ENCODE peak calls at places on chromosomes 4 and X, in seven cellular contexts. X, Q, G, Z, B, E and H are unnamed samples.

GRCh38 chr4:51960486-51960885 is 59.7 kb downstream of the LRRC66 start:
- DNase-seq in E (no peak), X (no peak), Z (no peak), G (peak), Q (no peak), B (no peak), H (no peak)

GRCh38 chr4:26108024-26108423 is 194.0 kb downstream of the SMIM20 start:
- DNase-seq in E (no peak), B (no peak), X (no peak), Q (no peak), Z (no peak), G (no peak), H (no peak)

GRCh38 chr4:142350886-142351285 is 495.2 kb downstream of the INPP4B start:
- DNase-seq in Q (no peak), X (no peak), Z (no peak), B (no peak), G (peak), E (no peak), H (no peak)

GRCh38 chrX:37348237-37349130 is 680 bp upstream of the PRRG1 start:
- DNase-seq in E (no peak), G (no peak), Z (no peak), X (no peak), Q (no peak), B (no peak), H (no peak)

GRCh38 chr4:169335331-169335730 is 64.6 kb upstream of the SH3RF1 start:
- DNase-seq in X (no peak), Z (no peak), G (no peak), B (no peak), Q (no peak), E (no peak), H (no peak)

GRCh38 chrX:120857240-120857639 is 18.4 kb downstream of the CT47B1 start:
- DNase-seq in Z (no peak), E (no peak), X (no peak), Q (no peak), G (no peak), B (no peak), H (no peak)

GRCh38 chr4:88104902-88105610 is 53.4 kb downstream of the ABCG2 start:
- DNase-seq in X (peak), E (no peak), G (no peak), Q (no peak), B (no peak), Z (no peak), H (no peak)

GRCh38 chrX:27740933-27741332 is 66.9 kb upstream of the MAGEB10 start:
- DNase-seq in G (no peak), Q (no peak), Z (no peak), X (no peak), E (no peak), B (no peak), H (no peak)

GRCh38 chr4:105674011-105674410 is 34.5 kb downstream of the INTS12 start:
- DNase-seq in B (no peak), X (no peak), E (no peak), Z (no peak), G (no peak), Q (no peak), H (no peak)

GRCh38 chr4:120773641-120774040 is 148.9 kb downstream of the PRDM5 start:
- DNase-seq in Z (no peak), B (no peak), X (no peak), G (no peak), Q (peak), E (no peak), H (no peak)

GRCh38 chrX:153445856-153446635 is at the start of gene TREX2:
- DNase-seq in Q (no peak), B (no peak), Z (no peak), E (no peak), X (no peak), G (no peak), H (no peak)

GRCh38 chrX:13649823-13650222 is 3.1 kb upstream of the TCEANC start:
- DNase-seq in B (peak), G (no peak), Z (no peak), Q (no peak), X (no peak), E (no peak), H (no peak)

GRCh38 chr4:127995776-127996175 is 30.6 kb downstream of the ABHD18 start:
- DNase-seq in X (no peak), Q (no peak), G (no peak), Z (no peak), B (no peak), E (no peak), H (no peak)

GRCh38 chr4:8662776-8663175 is 70.2 kb downstream of the CPZ start:
- DNase-seq in B (no peak), G (no peak), X (no peak), E (no peak), Q (no peak), Z (no peak), H (no peak)

GRCh38 chr4:164442167-164442566 is 311.8 kb upstream of the SMIM31 start:
- DNase-seq in Q (no peak), X (no peak), B (no peak), Z (no peak), G (no peak), E (no peak), H (no peak)

GRCh38 chr4:89486042-89486441 is 178.4 kb upstream of the GPRIN3 start:
- DNase-seq in X (no peak), E (no peak), Q (no peak), B (no peak), Z (no peak), G (no peak), H (no peak)

GRCh38 chrX:71492086-71493065 is 40.5 kb upstream of the OGT start:
- DNase-seq in E (peak), B (peak), X (no peak), Z (peak), G (peak), Q (peak), H (no peak)

GRCh38 chr4:69058410-69059059 is 37.7 kb upstream of the UGT2B7 start:
- DNase-seq in Q (no peak), Z (no peak), E (no peak), G (no peak), B (no peak), X (no peak), H (no peak)

GRCh38 chr4:90245837-90246236 is 118.6 kb downstream of the CCSER1 start:
- DNase-seq in G (no peak), E (no peak), Q (no peak), X (no peak), Z (no peak), B (no peak), H (no peak)

GRCh38 chrX:115949900-115950822 is 220.4 kb upstream of the AGTR2 start:
- DNase-seq in E (peak), B (no peak), Z (peak), X (no peak), G (peak), Q (no peak), H (no peak)

GRCh38 chr4:141711211-141711610 is 74.8 kb downstream of the IL15 start:
- DNase-seq in X (no peak), G (no peak), B (no peak), Z (no peak), Q (no peak), E (no peak), H (no peak)

GRCh38 chr4:151766691-151767090 is 5.9 kb upstream of the GATB start:
- DNase-seq in B (no peak), X (no peak), Z (no peak), G (peak), E (no peak), Q (no peak), H (no peak)

GRCh38 chrX:11393949-11394654 is 100.9 kb downstream of the AMELX start:
- DNase-seq in Q (no peak), Z (no peak), B (no peak), E (no peak), X (no peak), G (no peak), H (no peak)

GRCh38 chr4:123257563-123257962 is 139.0 kb upstream of the SPRY1 start:
- DNase-seq in E (no peak), Q (no peak), Z (no peak), X (no peak), G (no peak), B (no peak), H (no peak)

GRCh38 chr4:61231421-61231820 is 31.3 kb downstream of the ADGRL3 start:
- DNase-seq in X (no peak), B (no peak), E (no peak), Z (no peak), G (no peak), Q (no peak), H (no peak)

GRCh38 chr4:28557755-28558154 is 1697.1 kb downstream of the STIM2 start:
- DNase-seq in E (no peak), B (no peak), Z (no peak), X (no peak), G (no peak), Q (peak), H (no peak)

GRCh38 chr4:74206088-74206826 is 48.3 kb downstream of the MTHFD2L start:
- DNase-seq in Q (no peak), E (no peak), Z (peak), X (peak), B (no peak), G (no peak), H (peak)

GRCh38 chrX:65688403-65688881 is 21.0 kb downstream of the MSN start:
- DNase-seq in Z (peak), B (no peak), G (peak), Q (peak), E (no peak), X (no peak), H (peak)

GRCh38 chr4:8267077-8267476 is 2.5 kb upstream of the HTRA3 start:
- DNase-seq in X (no peak), E (peak), B (peak), Q (peak), G (peak), Z (no peak), H (no peak)

GRCh38 chrX:110415440-110416167 is 57.0 kb downstream of the RTL9 start:
- DNase-seq in B (no peak), X (no peak), E (no peak), Z (no peak), Q (no peak), G (no peak), H (no peak)

GRCh38 chrX:103586314-103586646 is 965 bp downstream of the TCEAL4 start:
- DNase-seq in B (no peak), E (peak), X (no peak), Q (no peak), G (no peak), Z (peak), H (no peak)

GRCh38 chrX:20913760-20914159 is 460.5 kb upstream of the CNKSR2 start:
- DNase-seq in E (no peak), Q (no peak), B (no peak), Z (no peak), X (no peak), G (no peak), H (no peak)

GRCh38 chrX:8632949-8633348 is 99.0 kb downstream of the ANOS1 start:
- DNase-seq in G (no peak), E (no peak), X (no peak), B (no peak), Q (no peak), Z (no peak), H (no peak)

GRCh38 chr4:140085924-140086323 is 68.1 kb downstream of the MAML3 start:
- DNase-seq in B (no peak), Z (no peak), Q (no peak), X (no peak), G (no peak), E (no peak), H (no peak)

GRCh38 chr4:140083320-140083719 is 70.7 kb downstream of the MAML3 start:
- DNase-seq in Q (no peak), E (no peak), G (no peak), B (no peak), X (no peak), Z (no peak), H (no peak)

GRCh38 chr4:140085062-140085622 is 68.8 kb downstream of the MAML3 start:
- DNase-seq in B (no peak), G (no peak), X (peak), Z (no peak), E (no peak), Q (no peak), H (no peak)

GRCh38 chr4:140082399-140082758 is 71.6 kb downstream of the MAML3 start:
- DNase-seq in X (no peak), G (no peak), E (no peak), Q (no peak), Z (no peak), B (no peak), H (no peak)

GRCh38 chr4:140084426-140084825 is 69.6 kb downstream of the MAML3 start:
- DNase-seq in Q (no peak), G (no peak), E (no peak), B (no peak), Z (no peak), X (no peak), H (no peak)
- H3K4me3 ChIP-seq in Q (no peak), G (no peak), E (no peak), B (no peak), Z (no peak), X (no peak), H (no peak)

GRCh38 chrX:42129022-42129421 is 205.7 kb upstream of the CASK start:
- DNase-seq in E (no peak), B (no peak), X (no peak), Z (no peak), Q (no peak), G (no peak), H (no peak)

GRCh38 chrX:42128020-42128419 is 204.7 kb upstream of the CASK start:
- DNase-seq in G (no peak), Q (no peak), X (no peak), Z (peak), B (no peak), E (no peak), H (no peak)

GRCh38 chrX:42129541-42129940 is 206.2 kb upstream of the CASK start:
- DNase-seq in B (no peak), Z (no peak), E (no peak), X (no peak), G (no peak), Q (no peak), H (no peak)

GRCh38 chrX:42128587-42128986 is 205.2 kb upstream of the CASK start:
- DNase-seq in Q (no peak), B (no peak), G (no peak), Z (no peak), E (no peak), X (no peak), H (no peak)

DNA sequence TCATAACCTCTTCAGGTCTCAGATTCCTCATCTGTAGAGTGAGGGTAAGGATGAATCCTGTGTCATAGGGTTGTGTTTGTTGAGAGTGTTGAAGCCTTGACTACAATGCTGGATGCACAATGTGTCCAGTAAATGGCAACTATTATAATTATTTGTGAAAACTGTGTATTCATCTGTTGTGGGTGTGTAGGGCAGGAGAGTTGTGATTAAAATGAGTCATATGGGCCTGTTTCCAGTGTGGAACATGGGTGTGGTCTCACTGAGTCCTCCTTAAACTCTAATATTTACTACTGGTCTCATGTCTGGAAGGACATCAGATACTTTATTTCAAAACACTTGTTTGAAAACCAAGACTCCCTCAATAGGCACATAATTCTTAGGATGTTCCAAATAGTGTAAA is 208.5 kb upstream of the CASK start:
- DNase-seq in E (no peak), X (no peak), B (no peak), G (no peak), Q (no peak), Z (no peak), H (no peak)
- TF ChIP-seq CTCF in E (no peak), X (no peak), B (no peak), G (no peak), Q (no peak), Z (no peak), H (no peak)

GRCh38 chr4:177287298-177287697 is 22.4 kb upstream of the NEIL3 start:
- DNase-seq in X (no peak), Z (no peak), E (no peak), G (no peak), Q (peak), B (no peak), H (no peak)

GRCh38 chr4:177285953-177286352 is 23.7 kb upstream of the NEIL3 start:
- DNase-seq in E (no peak), X (no peak), Z (no peak), B (no peak), G (no peak), Q (no peak), H (no peak)

GRCh38 chr4:177282284-177282683 is 27.4 kb upstream of the NEIL3 start:
- DNase-seq in Z (no peak), X (no peak), G (no peak), B (no peak), Q (no peak), E (no peak), H (no peak)

GRCh38 chr4:177281544-177281943 is 28.1 kb upstream of the NEIL3 start:
- DNase-seq in X (no peak), E (no peak), Q (peak), Z (no peak), G (no peak), B (no peak), H (no peak)

GRCh38 chr4:177283167-177283566 is 26.5 kb upstream of the NEIL3 start:
- DNase-seq in B (no peak), X (no peak), E (no peak), Q (no peak), Z (no peak), G (no peak), H (no peak)
- H3K4me3 ChIP-seq in B (no peak), X (no peak), E (no peak), Q (no peak), Z (no peak), G (no peak), H (no peak)

GRCh38 chr4:46450556-46450955 is 60.6 kb upstream of the GABRA2 start:
- DNase-seq in B (no peak), X (no peak), E (no peak), Q (no peak), Z (no peak), G (no peak), H (no peak)
- TF ChIP-seq CTCF in B (no peak), X (no peak), E (no peak), Q (no peak), Z (no peak), G (no peak), H (no peak)

GRCh38 chrX:15158736-15159406 is 111.0 kb downstream of the ASB9 start:
- DNase-seq in Z (peak), G (no peak), E (no peak), Q (no peak), X (no peak), B (no peak), H (no peak)
- H3K4me3 ChIP-seq in Z (peak), G (no peak), E (no peak), Q (no peak), X (no peak), B (no peak), H (peak)

DNA sequence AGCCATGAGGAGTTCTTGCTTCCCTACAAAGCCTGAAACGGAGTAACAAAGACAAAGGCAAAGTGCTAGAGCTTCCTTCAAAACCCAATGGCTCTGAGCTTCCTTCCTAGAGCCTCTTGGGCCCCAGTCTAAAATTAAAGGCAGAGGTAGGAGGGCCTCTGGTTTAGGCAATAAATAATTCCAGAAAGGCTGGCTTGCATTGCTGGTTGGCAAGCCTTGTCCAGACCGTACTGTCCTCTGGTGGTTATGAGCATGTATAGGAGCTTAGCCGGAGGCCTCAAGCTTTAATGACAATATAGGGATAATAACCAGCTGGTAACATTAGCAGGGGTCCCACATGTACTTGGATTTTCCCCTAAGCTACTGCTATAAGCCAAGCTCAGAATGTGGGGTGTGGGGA is 237.3 kb downstream of the AR start:
- DNase-seq in G (no peak), Q (no peak), X (no peak), B (peak), Z (no peak), E (no peak), H (no peak)
- TF ChIP-seq CTCF in G (no peak), Q (peak), X (no peak), B (peak), Z (no peak), E (no peak), H (no peak)

GRCh38 chr4:76990288-76991080 is 40.9 kb downstream of the SEPTIN11 start:
- DNase-seq in E (no peak), G (no peak), Q (no peak), B (no peak), X (no peak), Z (no peak), H (no peak)

GRCh38 chr4:76987685-76988084 is 38.1 kb downstream of the SEPTIN11 start:
- DNase-seq in X (no peak), G (no peak), Q (no peak), Z (no peak), B (no peak), E (no peak), H (no peak)

GRCh38 chr4:76993787-76994641 is 44.5 kb downstream of the SEPTIN11 start:
- DNase-seq in Z (peak), E (no peak), G (no peak), Q (no peak), B (no peak), X (no peak), H (peak)

GRCh38 chr4:76987153-76987562 is 37.6 kb downstream of the SEPTIN11 start:
- DNase-seq in Q (no peak), E (peak), Z (no peak), G (no peak), X (no peak), B (peak), H (no peak)

GRCh38 chr4:76989391-76990061 is 40.0 kb downstream of the SEPTIN11 start:
- DNase-seq in X (no peak), G (peak), Q (peak), Z (no peak), E (no peak), B (no peak), H (no peak)
- H3K4me3 ChIP-seq in X (no peak), G (no peak), Q (no peak), Z (no peak), E (no peak), B (no peak), H (no peak)